ENCODE peak calls at places on chromosomes 11 and 22, in nine cellular contexts. B, E, T, P, Z, I, R, J and O are unnamed samples.

GRCh38 chr22:22025320-22026156 is 43.0 kb upstream of the TOP3B start:
- DNase-seq in J (no peak), E (no peak), I (no peak), B (no peak), P (no peak), Z (no peak), R (no peak), T (no peak), O (no peak)

GRCh38 chr22:27581688-27582087 is 219.9 kb downstream of the MN1 start:
- DNase-seq in J (peak), P (peak), T (no peak), E (peak), I (no peak), Z (peak), R (peak), B (peak), O (no peak)

GRCh38 chr11:1754376-1755150 is 4.2 kb upstream of the IFITM10 start:
- DNase-seq in J (no peak), P (peak), T (no peak), R (no peak), E (peak), I (no peak), B (no peak), Z (no peak), O (no peak)

GRCh38 chr11:66595245-66595904 is 2.4 kb downstream of the CCS start:
- DNase-seq in Z (peak), J (peak), I (no peak), T (no peak), E (peak), P (no peak), B (peak), R (peak), O (no peak)

GRCh38 chr22:22103078-22103593 is 120.5 kb upstream of the TOP3B start:
- DNase-seq in P (no peak), Z (peak), T (no peak), B (peak), I (no peak), J (no peak), R (no peak), E (no peak), O (no peak)

GRCh38 chr11:2827256-2827655 is 58.3 kb downstream of the CDKN1C start:
- DNase-seq in R (no peak), J (no peak), P (no peak), I (no peak), Z (peak), T (no peak), B (no peak), E (no peak), O (no peak)

GRCh38 chr11:67572747-67573419 is 10.7 kb upstream of the GSTP1 start:
- DNase-seq in R (peak), E (peak), Z (peak), B (peak), T (peak), I (peak), J (no peak), P (peak), O (no peak)

GRCh38 chr11:43212279-43212678 is 99.5 kb upstream of the API5 start:
- DNase-seq in Z (no peak), E (no peak), J (no peak), I (no peak), T (no peak), P (no peak), R (no peak), B (no peak), O (no peak)

GRCh38 chr11:118953265-118953664 is 2.8 kb upstream of the UPK2 start:
- DNase-seq in T (no peak), E (no peak), P (no peak), J (no peak), R (no peak), B (peak), I (no peak), Z (peak), O (no peak)

GRCh38 chr22:48629631-48630443 is 1197.8 kb downstream of the BRD1 start:
- DNase-seq in T (no peak), R (no peak), P (no peak), B (no peak), Z (no peak), E (no peak), I (no peak), J (no peak), O (no peak)

GRCh38 chr11:7548659-7549283 is 35.0 kb downstream of the PPFIBP2 start:
- DNase-seq in I (no peak), P (peak), R (no peak), J (no peak), T (no peak), E (no peak), Z (no peak), B (no peak), O (no peak)

GRCh38 chr11:65355776-65356393 is 1.3 kb downstream of the TIGD3 start:
- DNase-seq in J (peak), R (peak), B (peak), I (no peak), Z (peak), P (peak), T (peak), E (no peak), O (no peak)

GRCh38 chr22:35839811-35840739 is 122.4 kb downstream of the APOL5 start:
- DNase-seq in P (peak), R (peak), I (peak), E (peak), Z (peak), J (peak), B (peak), T (peak), O (no peak)

GRCh38 chr22:35842519-35842913 is 124.8 kb downstream of the APOL5 start:
- DNase-seq in I (no peak), R (no peak), T (no peak), P (no peak), J (no peak), E (no peak), B (no peak), Z (no peak), O (no peak)

GRCh38 chr22:35844886-35845285 is 127.2 kb downstream of the APOL5 start:
- DNase-seq in B (no peak), P (no peak), T (no peak), R (no peak), E (no peak), I (no peak), Z (no peak), J (no peak), O (no peak)

GRCh38 chr22:35841907-35842518 is 124.3 kb downstream of the APOL5 start:
- DNase-seq in I (no peak), T (no peak), B (no peak), R (no peak), E (no peak), J (no peak), Z (no peak), P (no peak), O (no peak)

GRCh38 chr22:35842954-35843353 is 125.3 kb downstream of the APOL5 start:
- DNase-seq in T (peak), R (peak), Z (peak), E (no peak), B (peak), J (no peak), I (no peak), P (no peak), O (no peak)
- TF ChIP-seq CTCF in T (peak), R (peak), Z (peak), E (peak), B (peak), J (no peak), I (peak), P (peak), O (no peak)

DNA sequence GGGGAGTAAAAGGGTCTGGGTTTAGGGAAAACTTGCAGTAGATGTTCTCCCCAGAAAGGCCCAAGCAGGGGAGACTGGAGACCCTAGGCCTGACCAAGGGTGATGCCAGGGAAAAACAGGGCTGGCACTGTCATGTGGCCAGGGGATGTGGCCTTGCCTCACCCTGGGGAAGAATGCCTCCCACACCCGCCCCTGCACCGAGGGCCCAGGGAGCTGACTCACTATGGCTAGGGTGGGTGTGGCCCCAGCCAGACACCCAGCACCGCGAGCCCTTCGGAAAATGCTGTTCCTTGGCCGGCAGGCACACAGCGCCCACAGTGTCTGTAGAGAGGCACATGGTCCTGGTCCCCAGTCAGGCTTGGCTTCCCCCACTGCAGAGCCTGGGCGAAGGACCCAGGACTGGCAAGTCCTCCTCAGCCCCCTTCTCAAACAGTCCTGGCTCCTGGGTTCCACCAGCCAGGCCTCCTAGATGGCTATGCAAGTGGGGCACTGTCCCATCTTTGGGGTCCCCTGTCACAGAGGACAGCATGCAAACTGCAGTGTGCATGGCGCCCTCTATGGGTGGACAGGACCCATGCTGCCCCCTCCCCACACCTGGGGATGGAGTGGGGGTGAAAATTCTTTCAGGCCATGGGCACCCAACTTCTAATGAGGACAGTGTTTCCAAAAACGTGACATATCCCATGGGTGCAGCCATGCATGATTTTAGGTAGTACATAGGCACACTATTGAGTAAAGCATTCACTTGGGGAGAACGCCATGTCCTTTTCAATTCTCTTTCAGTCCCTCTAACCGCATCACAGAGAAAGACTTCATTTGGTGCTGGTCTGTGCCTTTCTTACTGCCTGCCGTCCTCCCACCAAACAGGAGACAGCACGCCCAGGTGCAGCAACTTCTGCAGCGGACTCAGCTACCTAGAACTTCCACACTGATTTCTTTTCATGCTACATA is 15.2 kb downstream of the TMPRSS5 start:
- DNase-seq in I (peak), P (peak), E (peak), B (peak), R (peak), J (no peak), T (peak), Z (peak), O (no peak)
- TF ChIP-seq CTCF in I (peak), P (no peak), E (no peak), B (peak), R (no peak), J (no peak), T (no peak), Z (peak), O (no peak)

GRCh38 chr11:108588287-108588686 is 5.3 kb downstream of the EXPH5 start:
- DNase-seq in B (no peak), Z (no peak), P (no peak), I (no peak), R (no peak), E (no peak), J (no peak), T (no peak), O (no peak)
- TF ChIP-seq CTCF in B (no peak), Z (no peak), P (no peak), I (no peak), R (no peak), E (no peak), J (no peak), T (no peak), O (no peak)

GRCh38 chr11:115982666-115983065 is 478.5 kb upstream of the CADM1 start:
- DNase-seq in E (no peak), T (no peak), Z (no peak), I (no peak), R (no peak), B (no peak), J (no peak), P (no peak), O (no peak)

GRCh38 chr11:115980747-115981475 is 476.7 kb upstream of the CADM1 start:
- DNase-seq in I (no peak), Z (no peak), J (no peak), T (no peak), P (no peak), E (no peak), B (no peak), R (no peak), O (no peak)

GRCh38 chr11:115981814-115982471 is 477.7 kb upstream of the CADM1 start:
- DNase-seq in R (no peak), E (no peak), J (no peak), Z (no peak), T (no peak), P (no peak), I (no peak), B (no peak), O (no peak)

GRCh38 chr11:115985896-115986295 is 481.7 kb upstream of the CADM1 start:
- DNase-seq in I (no peak), B (no peak), Z (peak), P (no peak), E (no peak), T (no peak), J (no peak), R (no peak), O (no peak)

GRCh38 chr11:115984228-115984627 is 480.0 kb upstream of the CADM1 start:
- DNase-seq in E (no peak), P (no peak), B (no peak), R (no peak), J (no peak), I (no peak), Z (no peak), T (no peak), O (no peak)
- TF ChIP-seq CTCF in E (no peak), P (no peak), B (no peak), R (no peak), J (no peak), I (no peak), Z (no peak), T (no peak), O (no peak)

DNA sequence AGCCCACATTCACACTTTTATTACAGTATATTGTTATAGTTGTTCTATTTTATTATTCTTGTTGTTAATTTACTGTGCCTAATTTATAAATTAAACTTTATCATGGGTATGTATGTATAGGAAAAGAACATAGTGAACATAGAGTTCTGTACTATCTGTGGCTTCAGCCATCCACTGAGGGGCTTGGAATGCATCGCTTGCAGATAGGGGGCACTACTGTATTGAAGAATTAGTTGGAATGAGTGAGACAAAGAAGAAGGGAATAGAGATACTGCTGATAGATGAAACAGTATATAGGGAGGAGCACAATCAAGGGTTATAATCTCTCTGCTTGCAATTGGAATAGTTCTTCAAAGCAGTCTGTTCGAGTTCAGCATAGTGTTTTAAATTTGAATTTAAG is 432.2 kb downstream of the RAB38 start:
- DNase-seq in P (no peak), E (no peak), I (no peak), B (no peak), Z (no peak), R (no peak), J (no peak), T (no peak), O (no peak)
- TF ChIP-seq CTCF in P (no peak), E (no peak), I (peak), B (no peak), Z (no peak), R (no peak), J (no peak), T (no peak), O (no peak)

DNA sequence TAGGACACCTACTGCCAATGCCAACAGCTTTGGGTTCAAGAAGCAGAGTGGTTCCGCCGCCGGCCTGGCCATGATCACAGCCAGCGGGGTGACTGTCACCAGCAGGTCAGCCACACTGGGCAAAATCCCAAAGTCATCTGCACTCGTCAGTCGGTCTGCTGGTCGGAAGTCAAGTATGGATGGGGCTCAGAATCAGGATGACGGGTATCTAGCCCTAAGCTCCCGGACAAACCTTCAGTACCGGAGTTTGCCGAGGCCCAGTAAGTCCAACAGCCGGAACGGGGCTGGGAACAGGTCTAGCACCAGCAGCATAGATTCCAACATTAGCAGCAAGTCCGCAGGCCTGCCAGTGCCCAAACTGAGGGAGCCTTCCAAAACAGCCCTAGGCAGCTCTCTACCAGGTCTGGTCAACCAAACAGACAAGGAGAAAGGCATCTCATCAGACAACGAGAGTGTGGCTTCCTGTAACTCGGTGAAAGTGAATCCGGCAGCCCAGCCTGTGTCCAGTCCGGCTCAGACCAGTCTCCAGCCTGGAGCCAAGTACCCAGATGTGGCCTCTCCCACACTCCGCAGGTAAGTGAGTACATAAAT is 115.1 kb downstream of the DBX1 start:
- DNase-seq in R (no peak), E (no peak), Z (no peak), I (no peak), P (no peak), T (no peak), J (no peak), B (no peak), O (no peak)
- TF ChIP-seq CTCF in R (no peak), E (no peak), Z (no peak), I (no peak), P (no peak), T (no peak), J (no peak), B (no peak), O (no peak)

GRCh38 chr22:30606455-30607299 is at the start of gene TCN2:
- DNase-seq in Z (peak), B (peak), P (peak), T (peak), R (peak), E (peak), I (no peak), J (peak), O (peak)
- TF ChIP-seq CTCF in Z (no peak), B (no peak), P (no peak), T (no peak), R (no peak), E (peak), I (no peak), J (no peak), O (no peak)